ENCODE peak calls at places on chromosomes 4 and X, in eight cellular contexts. H is PC-3, Y is SK-N-SH, X is OCI-LY7, C is HCT116, P is GM23248, U is neural progenitor cell, M is GM23338. L is an unnamed sample.

GRCh38 chr4:68319040-68319439 is 30.9 kb downstream of the YTHDC1 start:
- DNase-seq in U (no peak), P (no peak), X (no peak), Y (no peak), M (no peak), H (no peak), C (no peak), L (no peak)

GRCh38 chr4:166577639-166578038 is 656.7 kb downstream of the SPOCK3 start:
- DNase-seq in U (no peak), X (no peak), C (no peak), Y (no peak), H (no peak), P (no peak), M (no peak), L (no peak)

GRCh38 chrX:151970661-151971060 is 3.8 kb downstream of the GABRE start:
- DNase-seq in U (no peak), X (no peak), H (peak), C (no peak), Y (no peak), M (no peak), P (peak), L (peak)

GRCh38 chrX:2391869-2392606 is 108.7 kb downstream of the DHRSX start:
- DNase-seq in M (peak), U (no peak), Y (no peak), H (peak), P (peak), X (no peak), C (peak), L (peak)

GRCh38 chrX:48890934-48891401 is 6.6 kb downstream of the TIMM17B start:
- DNase-seq in M (peak), Y (peak), P (peak), C (no peak), H (no peak), U (peak), X (no peak), L (peak)

GRCh38 chrX:9765737-9766098 is at the start of gene GPR143:
- DNase-seq in X (no peak), U (peak), Y (no peak), H (no peak), P (no peak), C (no peak), M (peak), L (no peak)

GRCh38 chr4:138910201-138910913 is 105.2 kb upstream of the NOCT start:
- DNase-seq in Y (peak), U (no peak), M (no peak), P (peak), X (no peak), C (no peak), H (peak), L (no peak)

GRCh38 chrX:121851033-121851432 is 803.6 kb downstream of the GLUD2 start:
- DNase-seq in U (no peak), H (peak), X (no peak), C (no peak), M (no peak), Y (no peak), P (peak), L (no peak)

GRCh38 chr4:4784379-4784778 is 75.1 kb upstream of the MSX1 start:
- DNase-seq in Y (peak), C (no peak), M (no peak), P (no peak), H (no peak), U (peak), X (no peak), L (no peak)

GRCh38 chr4:4780634-4781287 is 78.7 kb upstream of the MSX1 start:
- DNase-seq in U (no peak), C (no peak), M (no peak), H (peak), X (no peak), P (peak), Y (peak), L (no peak)

GRCh38 chr4:4783847-4784246 is 75.6 kb upstream of the MSX1 start:
- DNase-seq in Y (no peak), P (no peak), X (no peak), H (no peak), U (peak), M (peak), C (no peak), L (no peak)

GRCh38 chr4:4782969-4783368 is 76.5 kb upstream of the MSX1 start:
- DNase-seq in C (no peak), Y (no peak), P (peak), X (no peak), M (no peak), U (no peak), H (peak), L (no peak)

DNA sequence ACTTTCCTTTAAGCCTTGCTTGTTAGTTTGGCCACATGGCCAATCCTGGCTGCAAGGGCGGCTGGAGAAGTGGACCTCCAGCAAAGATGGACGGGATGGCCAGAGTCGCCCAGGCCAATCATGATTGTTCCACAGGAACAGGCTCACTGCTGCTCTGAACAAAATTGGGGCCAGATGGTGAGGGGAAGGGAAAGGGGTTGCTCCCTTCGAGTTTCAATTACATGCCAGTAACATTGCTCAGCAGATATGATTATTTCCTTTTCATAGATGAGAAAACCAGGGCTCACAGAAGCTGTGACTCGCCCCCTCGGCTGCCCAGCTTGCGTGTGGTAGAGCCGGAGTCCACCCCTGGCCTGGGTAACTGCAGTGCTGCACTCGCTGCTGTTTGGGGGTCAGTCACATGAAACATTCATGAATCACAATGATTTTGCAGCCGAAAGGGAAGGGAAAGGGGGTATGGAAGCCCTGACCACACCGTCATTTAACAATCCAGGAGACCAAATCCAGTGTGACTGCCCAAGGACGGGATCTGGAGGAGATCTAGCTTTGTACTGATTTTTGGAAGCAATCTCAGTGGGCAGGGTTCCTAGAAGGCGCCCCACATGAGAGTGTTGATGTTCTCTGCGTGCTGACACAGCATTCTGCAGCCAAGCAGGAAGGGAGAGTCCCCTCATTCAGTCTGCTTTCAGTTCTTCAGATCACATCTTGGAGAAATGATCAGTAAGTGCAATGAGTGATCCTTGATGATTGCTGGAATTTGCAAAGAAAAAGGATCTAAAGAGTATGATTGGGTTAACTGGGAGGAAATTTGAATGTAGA is 77.3 kb upstream of the MSX1 start:
- DNase-seq in P (peak), U (no peak), X (no peak), C (no peak), H (no peak), Y (peak), M (no peak), L (no peak)
- H3K27ac ChIP-seq in P (peak), U (no peak), X (no peak), C (no peak), H (no peak), Y (no peak), M (no peak), L (peak)

GRCh38 chr4:101415962-101416361 is 68.6 kb upstream of the PPP3CA start:
- DNase-seq in Y (no peak), X (no peak), H (no peak), U (no peak), M (no peak), C (no peak), P (no peak), L (no peak)

GRCh38 chr4:101414496-101414895 is 67.2 kb upstream of the PPP3CA start:
- DNase-seq in Y (no peak), P (no peak), H (no peak), M (no peak), U (no peak), X (no peak), C (no peak), L (no peak)

GRCh38 chr4:101417046-101417445 is 69.7 kb upstream of the PPP3CA start:
- DNase-seq in M (no peak), U (no peak), X (no peak), H (no peak), Y (no peak), C (no peak), P (no peak), L (no peak)

DNA sequence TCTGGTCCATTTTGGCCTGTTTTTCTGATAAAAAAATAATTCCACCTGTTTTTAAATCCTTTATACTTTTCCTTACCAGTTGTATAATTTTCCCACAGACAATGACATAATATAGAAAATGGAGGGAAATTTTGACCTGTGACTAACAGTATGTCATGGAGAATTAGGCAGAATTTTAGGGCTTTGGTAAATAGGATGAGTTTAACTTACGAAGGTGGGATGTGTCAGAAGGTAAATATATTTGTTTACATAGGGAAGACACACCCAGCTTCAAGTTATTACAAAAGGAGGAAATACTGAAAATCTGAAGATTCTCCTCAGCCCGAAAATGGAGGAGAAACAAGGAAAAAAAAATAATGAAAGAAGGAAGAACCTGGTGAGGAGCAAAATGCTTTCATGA is 64.6 kb upstream of the PPP3CA start:
- DNase-seq in P (no peak), X (no peak), H (peak), Y (no peak), M (no peak), U (no peak), C (no peak), L (no peak)
- TF ChIP-seq EZH2phosphoT487 in P (no peak), X (no peak), H (no peak), Y (no peak), M (no peak), U (no peak), C (no peak), L (no peak)

DNA sequence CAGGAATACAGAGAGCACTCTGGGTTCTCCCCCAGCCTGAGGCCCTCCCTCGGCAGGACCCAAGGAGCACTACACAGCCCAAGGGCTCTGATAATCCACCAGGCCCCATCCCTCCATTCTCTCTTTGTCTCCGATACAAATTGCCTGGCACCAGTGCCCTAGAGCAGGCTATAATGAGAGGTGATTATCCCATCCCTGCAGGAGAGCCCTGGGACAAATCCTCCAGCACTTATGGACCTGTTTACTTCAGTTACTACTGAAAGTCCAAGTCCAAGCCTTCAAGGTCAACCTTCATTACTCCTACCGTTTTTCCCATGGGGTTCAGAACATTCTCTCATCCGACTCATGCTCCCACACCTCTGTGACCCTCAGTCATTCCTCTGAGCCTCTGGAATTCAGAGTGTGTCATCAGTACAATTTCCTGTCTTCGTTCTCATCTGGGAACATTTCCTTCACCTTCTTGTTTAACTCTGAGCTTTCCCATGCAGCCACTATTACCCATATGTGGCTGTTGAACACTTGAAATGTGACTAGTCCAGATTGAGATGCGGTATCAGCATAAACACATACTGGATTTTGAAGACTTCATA is 299.0 kb downstream of the RAPGEF2 start:
- DNase-seq in M (no peak), H (peak), U (peak), C (no peak), P (peak), X (no peak), Y (no peak), L (peak)
- H3K27ac ChIP-seq in M (no peak), H (peak), U (no peak), C (no peak), P (peak), X (no peak), Y (no peak), L (peak)

DNA sequence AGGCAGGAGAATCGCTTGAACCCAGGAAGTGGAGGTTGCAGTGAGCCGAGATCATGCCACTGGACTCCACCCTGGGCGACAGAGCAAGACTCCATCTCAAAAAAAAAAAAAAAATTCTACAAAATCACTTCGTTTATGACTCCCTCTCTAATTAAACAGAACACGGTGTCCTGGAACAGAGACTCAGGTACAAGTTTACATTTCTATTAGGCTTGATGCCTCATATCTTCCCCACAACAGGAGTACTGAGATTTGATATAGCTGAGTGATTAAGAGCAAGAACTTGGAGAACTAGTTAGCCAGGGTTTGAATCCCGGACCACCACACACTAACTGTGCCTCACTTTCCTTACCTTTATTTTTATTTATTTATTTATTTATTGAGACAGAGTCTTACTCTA is 42.2 kb upstream of the KLF3 start:
- DNase-seq in M (no peak), Y (no peak), X (no peak), U (no peak), C (no peak), P (no peak), H (no peak), L (no peak)
- TF ChIP-seq EZH2phosphoT487 in M (no peak), Y (no peak), X (no peak), U (no peak), C (no peak), P (no peak), H (no peak), L (no peak)

DNA sequence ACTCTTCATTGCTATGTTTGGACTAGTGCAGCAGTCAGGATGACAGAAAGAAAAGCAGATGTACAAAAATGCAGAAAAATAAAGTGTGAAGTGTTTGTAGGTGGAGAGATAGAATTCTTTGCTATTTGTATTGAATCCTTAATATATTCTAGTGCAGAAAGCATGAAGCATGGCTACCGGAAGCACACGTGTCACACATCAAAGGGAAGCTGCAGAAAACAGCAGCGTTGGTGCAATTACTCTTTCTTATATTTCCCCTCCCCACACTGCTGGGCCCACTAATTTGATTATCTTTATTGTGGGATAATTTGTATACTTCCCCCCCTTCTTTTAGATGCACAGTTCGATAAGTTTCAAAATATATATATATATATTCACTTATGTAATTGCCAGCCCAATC is 35.9 kb upstream of the TAPT1 start:
- DNase-seq in X (peak), Y (no peak), U (no peak), C (no peak), H (no peak), P (no peak), M (no peak), L (no peak)
- H3K27ac ChIP-seq in X (peak), Y (no peak), U (no peak), C (no peak), H (no peak), P (no peak), M (no peak), L (no peak)

GRCh38 chr4:89482926-89483595 is 175.5 kb upstream of the GPRIN3 start:
- DNase-seq in M (no peak), H (peak), Y (no peak), U (no peak), X (no peak), P (peak), C (no peak), L (no peak)

GRCh38 chr4:89486673-89487072 is 179.1 kb upstream of the GPRIN3 start:
- DNase-seq in M (no peak), P (no peak), Y (no peak), U (no peak), H (no peak), X (no peak), C (no peak), L (no peak)

GRCh38 chr4:89486042-89486441 is 178.4 kb upstream of the GPRIN3 start:
- DNase-seq in U (no peak), X (no peak), P (peak), H (peak), Y (peak), C (no peak), M (no peak), L (peak)

DNA sequence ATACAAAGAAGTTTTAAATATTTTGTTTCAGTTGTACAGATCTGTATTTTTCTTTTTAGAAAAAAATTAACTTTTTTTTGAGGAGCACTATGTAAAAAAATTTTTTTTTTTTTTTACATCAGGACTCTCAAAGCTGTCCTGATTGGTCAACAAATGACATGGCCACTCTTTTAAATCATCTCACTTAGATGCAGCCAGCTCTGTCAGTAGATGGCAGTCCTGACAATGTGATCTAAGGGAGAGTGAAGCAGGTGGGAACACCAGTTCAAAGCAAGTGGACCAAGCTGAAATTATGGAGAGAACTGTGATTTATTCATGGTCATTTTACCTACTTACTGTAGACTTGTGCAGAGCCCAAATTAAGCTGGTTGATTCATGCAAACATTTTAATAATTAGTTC is 174.6 kb upstream of the GPRIN3 start:
- DNase-seq in C (peak), H (peak), Y (peak), M (peak), U (peak), P (peak), X (peak), L (peak)
- TF ChIP-seq EZH2phosphoT487 in C (no peak), H (no peak), Y (no peak), M (no peak), U (no peak), P (no peak), X (no peak), L (no peak)

DNA sequence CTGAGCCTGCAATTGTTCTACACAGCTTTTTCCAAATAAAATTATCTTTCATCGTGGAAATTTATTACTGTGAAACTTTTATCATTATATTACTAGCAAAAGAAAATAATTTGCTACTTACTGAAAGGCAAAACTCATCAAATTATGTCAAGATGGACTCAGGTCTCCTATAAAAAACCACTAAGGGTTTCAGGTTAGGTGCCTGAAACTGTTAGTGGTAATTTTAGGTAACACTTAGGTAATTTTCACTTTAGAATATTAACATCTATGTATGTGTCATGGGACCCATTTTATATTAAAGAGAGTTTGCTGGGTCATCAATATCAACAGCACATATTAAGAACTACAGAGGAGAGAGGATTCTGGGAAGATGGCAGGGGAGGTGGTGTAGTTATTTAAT is 651.5 kb downstream of the CENPC start:
- DNase-seq in Y (no peak), C (no peak), U (no peak), X (no peak), M (no peak), H (no peak), P (no peak), L (no peak)
- H3K27ac ChIP-seq in Y (no peak), C (no peak), U (no peak), X (no peak), M (no peak), H (no peak), P (no peak), L (no peak)

GRCh38 chr4:159018062-159018629 is 84.7 kb upstream of the RAPGEF2 start:
- DNase-seq in C (no peak), M (no peak), U (no peak), Y (no peak), H (no peak), P (no peak), X (peak), L (no peak)

GRCh38 chr4:159014896-159015295 is 88.0 kb upstream of the RAPGEF2 start:
- DNase-seq in Y (no peak), U (no peak), P (peak), H (no peak), X (no peak), M (no peak), C (no peak), L (no peak)

GRCh38 chr4:159017323-159018036 is 85.4 kb upstream of the RAPGEF2 start:
- DNase-seq in M (no peak), Y (no peak), U (no peak), H (no peak), P (no peak), X (peak), C (no peak), L (no peak)

GRCh38 chr4:159015862-159016261 is 87.0 kb upstream of the RAPGEF2 start:
- DNase-seq in M (no peak), Y (no peak), P (peak), C (no peak), H (no peak), U (no peak), X (no peak), L (no peak)

DNA sequence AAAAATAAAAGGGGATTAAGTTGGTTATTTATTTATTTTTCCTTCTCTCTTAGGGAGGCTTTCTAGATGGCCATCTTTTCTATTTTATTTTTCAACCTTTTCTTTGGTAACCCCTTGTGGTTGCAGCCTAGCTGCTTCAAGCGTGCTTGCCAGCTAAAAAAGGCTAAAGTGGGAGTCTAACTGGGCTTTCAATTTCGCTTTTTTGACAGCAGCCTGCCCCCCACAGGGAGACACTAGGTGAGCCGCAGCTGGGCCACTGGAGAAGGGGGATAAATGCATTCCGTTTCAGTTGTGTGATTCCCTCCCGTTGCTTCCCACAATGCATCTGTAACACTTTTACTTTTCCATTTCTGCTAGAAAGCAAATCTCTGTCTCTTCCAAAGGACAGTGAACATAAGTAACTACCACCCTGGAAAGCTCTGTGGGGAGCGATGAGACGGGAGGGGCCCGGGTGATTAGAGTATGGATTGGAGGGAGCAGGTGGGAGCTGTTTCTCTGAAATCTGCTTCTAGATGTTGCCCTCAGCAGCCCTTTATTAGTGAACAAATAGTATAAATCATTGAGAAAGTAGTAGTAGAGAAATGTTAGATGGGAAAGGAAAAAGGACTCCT is 86.2 kb upstream of the RAPGEF2 start:
- DNase-seq in C (no peak), P (no peak), X (no peak), Y (peak), M (peak), U (peak), H (no peak), L (peak)
- TF ChIP-seq EZH2phosphoT487 in C (no peak), P (no peak), X (no peak), Y (no peak), M (no peak), U (peak), H (no peak), L (no peak)

GRCh38 chr4:30718021-30718888 is 1.9 kb upstream of the PCDH7 start:
- DNase-seq in P (peak), C (no peak), Y (peak), U (peak), M (peak), X (no peak), H (peak), L (peak)
- H3K27ac ChIP-seq in P (no peak), C (peak), Y (peak), U (no peak), M (no peak), X (no peak), H (no peak), L (peak)

L was measured in hepatocyte.